ENCODE peak calls at places on chromosomes 1 and 21, in nine cellular contexts. Z is CD8-positive, alpha-beta memory T cell; P is C1 segment of cervical spinal cord; N is activated CD8-positive, alpha-beta memory T cell treated with anti-CD3 and anti-CD28 coated beads for 4 hours; F is bronchial epithelial cell; R is fibroblast of lung; B is activated T-helper 1 cell treated with Interleukin-2 at 50 U/mL for 16 hours; C is COR-L47; L is astrocyte of the spinal cord. K is an unnamed sample.

GRCh38 chr1:247156787-247157232 is 15.0 kb downstream of the ZNF124 start:
- DNase-seq in B (no peak), Z (no peak), R (peak), L (peak), F (no peak), P (no peak), C (no peak), N (no peak), K (no peak)

GRCh38 chr1:196559314-196559713 is 48.9 kb downstream of the KCNT2 start:
- DNase-seq in P (no peak), F (no peak), Z (no peak), R (no peak), L (no peak), C (no peak), N (no peak), B (no peak), K (no peak)

GRCh38 chr1:189816558-189816957 is 661.1 kb downstream of the BRINP3 start:
- DNase-seq in R (no peak), B (no peak), C (no peak), N (no peak), L (no peak), P (no peak), Z (no peak), F (no peak), K (no peak)

GRCh38 chr1:162292422-162292849 is 84.2 kb downstream of the SPATA46 start:
- DNase-seq in N (no peak), F (peak), B (no peak), R (peak), P (no peak), L (peak), C (no peak), Z (no peak), K (no peak)

GRCh38 chr1:24216254-24216653 is 29.2 kb upstream of the IFNLR1 start:
- DNase-seq in P (no peak), R (no peak), F (no peak), Z (no peak), L (no peak), N (no peak), B (no peak), C (peak), K (no peak)

GRCh38 chr1:23930861-23931471 is 17.8 kb upstream of the CNR2 start:
- DNase-seq in F (peak), P (no peak), Z (no peak), L (peak), N (no peak), C (no peak), R (peak), B (no peak), K (no peak)

GRCh38 chr1:86757272-86757984 is 53.1 kb downstream of the SH3GLB1 start:
- DNase-seq in N (no peak), F (no peak), P (no peak), L (peak), R (peak), Z (no peak), B (no peak), C (no peak), K (peak)

GRCh38 chr1:5500541-5500940 is 491.7 kb downstream of the NPHP4 start:
- DNase-seq in L (no peak), R (no peak), F (no peak), P (no peak), C (no peak), Z (no peak), N (no peak), B (no peak), K (no peak)

GRCh38 chr1:9671377-9672140 is 20.0 kb downstream of the PIK3CD start:
- DNase-seq in P (no peak), C (no peak), N (no peak), F (peak), Z (no peak), B (no peak), L (peak), R (no peak), K (peak)

GRCh38 chr1:55021965-55022546 is 17.3 kb upstream of the PCSK9 start:
- DNase-seq in Z (peak), B (peak), L (peak), R (peak), P (peak), F (peak), N (peak), C (peak), K (peak)

GRCh38 chr1:225361176-225361575 is 66.7 kb downstream of the LBR start:
- DNase-seq in C (no peak), F (no peak), R (no peak), B (no peak), P (no peak), N (no peak), L (no peak), Z (no peak), K (no peak)

GRCh38 chr1:10862743-10863335 is 66.4 kb upstream of the CASZ1 start:
- DNase-seq in C (no peak), F (no peak), P (no peak), B (no peak), Z (no peak), N (no peak), R (no peak), L (no peak), K (no peak)

GRCh38 chr1:186967659-186968394 is 139.1 kb downstream of the PLA2G4A start:
- DNase-seq in F (peak), N (no peak), B (no peak), R (no peak), C (no peak), L (peak), P (no peak), Z (no peak), K (peak)

GRCh38 chr21:34364921-34365320 is 1.1 kb downstream of the KCNE2 start:
- DNase-seq in F (no peak), C (no peak), B (no peak), N (no peak), P (no peak), Z (no peak), R (no peak), L (no peak), K (no peak)

GRCh38 chr1:89633745-89634625 is 1.1 kb downstream of the LRRC8C start:
- DNase-seq in Z (no peak), P (no peak), N (no peak), L (peak), C (no peak), B (no peak), F (peak), R (peak), K (peak)

GRCh38 chr1:162554258-162554657 is 7.3 kb upstream of the UAP1 start:
- DNase-seq in P (no peak), B (no peak), F (no peak), C (no peak), Z (no peak), R (peak), L (no peak), N (no peak), K (no peak)

GRCh38 chr1:117579221-117579906 is 26.5 kb upstream of the TENT5C start:
- DNase-seq in P (no peak), F (no peak), N (no peak), C (no peak), Z (no peak), R (no peak), L (no peak), B (no peak), K (no peak)

GRCh38 chr1:3903141-3904005 is 3.3 kb upstream of the C1orf174 start:
- DNase-seq in N (no peak), P (no peak), L (peak), C (peak), R (peak), B (no peak), Z (peak), F (no peak), K (peak)

GRCh38 chr21:28737671-28738279 is 254.9 kb downstream of the LTN1 start:
- DNase-seq in Z (no peak), R (peak), N (no peak), F (peak), L (peak), C (peak), B (no peak), P (no peak), K (peak)

K was measured in HT1080.